ENCODE peak calls at places on chromosome 3, in eight cellular contexts. T is NCI-H1930; S is astrocyte of the spinal cord; U is RPMI7951; J is body of pancreas; E is activated naive CD4-positive, alpha-beta T cell treated with anti-CD3 and anti-CD28 coated beads, Interleukin-2, amount 10 ng/mL, durations not matched to agents 7 days and 5 days; D is activated naive CD8-positive, alpha-beta T cell treated with anti-CD3 and anti-CD28 coated beads, Interleukin-2, amount 10 ng/mL, durations not matched to agents 7 days and 5 days; F is ACHN. Z is an unnamed sample.

GRCh38 chr3:25604107-25604805 is 60.5 kb downstream of the TOP2B start:
- DNase-seq in T (no peak), S (peak; percentile 88), U (peak; percentile 94), J (no peak), E (no peak), D (no peak), F (peak; percentile 64), Z (peak; percentile 46)

GRCh38 chr3:122921791-122922651 is 105.5 kb downstream of the SEMA5B start:
- DNase-seq in T (peak; percentile 38), S (no peak), U (no peak), J (peak; percentile 26), E (peak; percentile 64), D (peak; percentile 63), F (no peak), Z (no peak)

GRCh38 chr3:158748237-158748828 is 16.1 kb upstream of the RARRES1 start:
- DNase-seq in T (no peak), S (no peak), U (no peak), J (peak; percentile 27), E (no peak), D (no peak), F (no peak), Z (no peak)

GRCh38 chr3:115758076-115758763 is 134.9 kb downstream of the GAP43 start:
- DNase-seq in T (no peak), S (no peak), U (no peak), J (no peak), E (no peak), D (no peak), F (no peak), Z (no peak)

GRCh38 chr3:179401561-179401960 is 49.7 kb downstream of the GNB4 start:
- DNase-seq in T (no peak), S (peak; percentile 39), U (no peak), J (no peak), E (no peak), D (no peak), F (no peak), Z (no peak)

GRCh38 chr3:24254649-24255048 is 240.0 kb downstream of the THRB start:
- DNase-seq in T (no peak), S (peak; percentile 86), U (peak; percentile 80), J (no peak), E (no peak), D (no peak), F (peak; percentile 2), Z (no peak)

GRCh38 chr3:180870008-180870733 is 42.3 kb upstream of the FXR1 start:
- DNase-seq in T (no peak), S (no peak), U (no peak), J (peak; percentile 53), E (no peak), D (no peak), F (no peak), Z (no peak)

GRCh38 chr3:195154793-195155535 is 116.0 kb downstream of the XXYLT1 start:
- DNase-seq in T (no peak), S (peak; percentile 98), U (peak; percentile 96), J (peak; percentile 88), E (no peak), D (no peak), F (peak; percentile 14), Z (peak; percentile 67)

GRCh38 chr3:119630562-119631329 is 29.6 kb downstream of the POPDC2 start:
- DNase-seq in T (no peak), S (peak; percentile 46), U (no peak), J (no peak), E (no peak), D (no peak), F (no peak), Z (no peak)

GRCh38 chr3:189530822-189531221 is 100.4 kb upstream of the TP63 start:
- DNase-seq in T (no peak), S (peak; percentile 90), U (peak; percentile 99), J (no peak), E (no peak), D (no peak), F (no peak), Z (no peak)

GRCh38 chr3:191141728-191142127 is 57.3 kb upstream of the OSTN start:
- DNase-seq in T (no peak), S (peak; percentile 90), U (peak; percentile 88), J (no peak), E (no peak), D (no peak), F (no peak), Z (peak; percentile 38)

GRCh38 chr3:31066999-31067398 is 172.5 kb upstream of the GADL1 start:
- DNase-seq in T (no peak), S (peak; percentile 97), U (peak; percentile 99), J (no peak), E (no peak), D (no peak), F (no peak), Z (peak; percentile 53)

GRCh38 chr3:184183679-184184078 is 2.3 kb upstream of the ABCF3 start:
- DNase-seq in T (no peak), S (no peak), U (no peak), J (no peak), E (no peak), D (no peak), F (no peak), Z (no peak)

GRCh38 chr3:181726351-181727121 is 14.8 kb downstream of the SOX2 start:
- DNase-seq in T (no peak), S (peak; percentile 53), U (no peak), J (no peak), E (no peak), D (no peak), F (no peak), Z (no peak)

GRCh38 chr3:10437272-10437994 is 68.0 kb downstream of the ATP2B2 start:
- DNase-seq in T (no peak), S (peak; percentile 73), U (no peak), J (no peak), E (peak; percentile 77), D (peak; percentile 61), F (peak; percentile 37), Z (no peak)

GRCh38 chr3:129558076-129558771 is 15.2 kb downstream of the H1-8 start:
- DNase-seq in T (no peak), S (peak; percentile 24), U (peak; percentile 70), J (no peak), E (no peak), D (no peak), F (no peak), Z (no peak)

GRCh38 chr3:187741403-187742350 is 3.6 kb downstream of the BCL6 start:
- DNase-seq in T (no peak), S (peak; percentile 89), U (peak; percentile 76), J (peak; percentile 78), E (peak; percentile 86), D (peak; percentile 80), F (peak; percentile 75), Z (peak; percentile 68)

GRCh38 chr3:182490601-182491485 is 302.5 kb upstream of the ATP11B start:
- DNase-seq in T (peak; percentile 73), S (peak; percentile 37), U (peak; percentile 16), J (no peak), E (no peak), D (no peak), F (peak; percentile 31), Z (no peak)

GRCh38 chr3:146092230-146092629 is 68.8 kb downstream of the PLOD2 start:
- DNase-seq in T (no peak), S (peak; percentile 26), U (peak; percentile 17), J (no peak), E (no peak), D (no peak), F (no peak), Z (no peak)

GRCh38 chr3:162777118-162777517 is 1280.5 kb downstream of the OTOL1 start:
- DNase-seq in T (no peak), S (no peak), U (no peak), J (no peak), E (no peak), D (no peak), F (peak; percentile 31), Z (no peak)

Z was measured in HTR-8/SVneo.